ENCODE peak calls at places on chromosome 14, in nine cellular contexts. One of them, this sample, is unnamed.

GRCh38 chr14:91317381-91318313 is 73.1 kb upstream of the GPR68 start:
- DNase-seq in adipocyte: no peak
- DNase-seq in mesendoderm: no peak
- DNase-seq in stomach: peak; percentile 83
- DNase-seq in HepG2: no peak
- DNase-seq in MM.1S: peak; percentile 67
- DNase-seq in ovary: peak; percentile 42
- DNase-seq in colonic mucosa: peak; percentile 90
- DNase-seq in AG04450: no peak
- DNase-seq in this sample: no peak

GRCh38 chr14:62691613-62692489 is 353.4 kb downstream of the KCNH5 start:
- DNase-seq in adipocyte: peak; percentile 97
- DNase-seq in mesendoderm: peak; percentile 22
- DNase-seq in stomach: peak; percentile 60
- DNase-seq in HepG2: peak; percentile 97
- DNase-seq in MM.1S: no peak
- DNase-seq in ovary: peak; percentile 22
- DNase-seq in colonic mucosa: no peak
- DNase-seq in AG04450: peak; percentile 88
- DNase-seq in this sample: no peak

GRCh38 chr14:82075566-82075965 is 541.9 kb upstream of the SEL1L start:
- DNase-seq in adipocyte: peak; percentile 14
- DNase-seq in mesendoderm: peak; percentile 71
- DNase-seq in stomach: peak; percentile 27
- DNase-seq in HepG2: no peak
- DNase-seq in MM.1S: peak; percentile 36
- DNase-seq in ovary: no peak
- DNase-seq in colonic mucosa: no peak
- DNase-seq in AG04450: no peak
- DNase-seq in this sample: peak; percentile 35

GRCh38 chr14:68232643-68233055 is 413.1 kb downstream of the RAD51B start:
- DNase-seq in adipocyte: peak; percentile 99
- DNase-seq in mesendoderm: no peak
- DNase-seq in stomach: peak; percentile 58
- DNase-seq in HepG2: peak; percentile 67
- DNase-seq in MM.1S: peak; percentile 27
- DNase-seq in ovary: peak; percentile 75
- DNase-seq in colonic mucosa: peak; percentile 70
- DNase-seq in AG04450: peak; percentile 98
- DNase-seq in this sample: peak; percentile 43

GRCh38 chr14:102323102-102323501 is 3.6 kb downstream of the ZNF839 start:
- DNase-seq in adipocyte: peak; percentile 96
- DNase-seq in mesendoderm: peak; percentile 79
- DNase-seq in stomach: peak; percentile 67
- DNase-seq in HepG2: peak; percentile 71
- DNase-seq in MM.1S: peak; percentile 32
- DNase-seq in ovary: peak; percentile 68
- DNase-seq in colonic mucosa: peak; percentile 52
- DNase-seq in AG04450: peak; percentile 57
- DNase-seq in this sample: peak; percentile 78

GRCh38 chr14:97705107-97705506 is 907.9 kb downstream of the VRK1 start:
- DNase-seq in adipocyte: no peak
- DNase-seq in mesendoderm: no peak
- DNase-seq in stomach: no peak
- DNase-seq in HepG2: no peak
- DNase-seq in MM.1S: no peak
- DNase-seq in ovary: no peak
- DNase-seq in colonic mucosa: no peak
- DNase-seq in AG04450: no peak
- DNase-seq in this sample: no peak

GRCh38 chr14:81452766-81453165 is 52.6 kb upstream of the STON2 start:
- DNase-seq in adipocyte: no peak
- DNase-seq in mesendoderm: no peak
- DNase-seq in stomach: no peak
- DNase-seq in HepG2: no peak
- DNase-seq in MM.1S: no peak
- DNase-seq in ovary: no peak
- DNase-seq in colonic mucosa: no peak
- DNase-seq in AG04450: no peak
- DNase-seq in this sample: no peak

GRCh38 chr14:21734457-21735074 is 60.9 kb upstream of the OR4E1 start:
- DNase-seq in adipocyte: peak; percentile 35
- DNase-seq in mesendoderm: peak; percentile 45
- DNase-seq in stomach: no peak
- DNase-seq in HepG2: peak; percentile 75
- DNase-seq in MM.1S: peak; percentile 79
- DNase-seq in ovary: no peak
- DNase-seq in colonic mucosa: peak; percentile 34
- DNase-seq in AG04450: no peak
- DNase-seq in this sample: peak; percentile 39

DNA sequence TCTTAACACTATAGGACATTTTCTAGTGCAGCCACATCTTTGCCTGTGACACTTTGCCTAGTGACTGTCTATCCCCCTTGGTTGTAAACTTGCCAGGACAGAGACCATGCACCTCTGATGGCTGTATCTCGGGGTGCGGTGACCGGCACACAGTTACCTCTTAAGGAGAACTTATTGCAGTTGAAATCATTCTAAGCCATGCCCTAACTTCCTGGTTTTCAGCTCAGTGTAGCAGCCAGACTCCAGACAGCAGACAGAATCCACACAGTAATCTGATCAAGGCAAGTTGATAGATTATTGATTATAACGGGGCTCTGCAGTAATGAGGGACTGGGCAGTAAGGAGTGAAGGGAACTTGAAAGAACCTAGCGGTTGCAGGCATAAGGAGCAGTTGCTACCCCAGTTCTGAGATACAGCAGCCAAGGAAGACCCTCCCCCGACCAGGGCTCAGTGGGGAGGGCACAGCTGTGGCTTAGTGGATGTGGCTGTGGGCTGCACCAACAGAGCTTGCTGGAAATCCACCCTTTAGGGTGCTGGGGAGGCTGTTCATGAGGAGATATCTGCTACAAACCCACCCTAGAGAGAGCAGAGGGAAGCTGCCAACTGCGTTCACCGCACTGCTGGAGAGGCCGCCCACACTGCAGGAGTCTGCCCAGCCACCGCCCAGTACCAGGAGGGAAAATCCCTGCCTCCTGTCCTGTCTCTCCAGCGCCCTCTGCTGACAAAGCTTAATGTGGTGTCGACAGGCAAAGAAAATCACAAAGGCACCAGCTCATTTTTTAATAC is 58.2 kb upstream of the BEGAIN start:
- DNase-seq in adipocyte: peak; percentile 93
- DNase-seq in mesendoderm: peak; percentile 90
- DNase-seq in stomach: peak; percentile 93
- DNase-seq in HepG2: peak; percentile 75
- DNase-seq in MM.1S: peak; percentile 47
- DNase-seq in ovary: peak; percentile 85
- DNase-seq in colonic mucosa: peak; percentile 97
- DNase-seq in AG04450: peak; percentile 55
- DNase-seq in this sample: peak; percentile 93
- H3K4me3 ChIP-seq in adipocyte: no peak overlapping the region
- H3K4me3 ChIP-seq in mesendoderm: no peak overlapping the region
- H3K4me3 ChIP-seq in stomach: no peak overlapping the region
- H3K4me3 ChIP-seq in HepG2: no peak overlapping the region
- H3K4me3 ChIP-seq in MM.1S: no peak overlapping the region
- H3K4me3 ChIP-seq in ovary: no peak overlapping the region
- H3K4me3 ChIP-seq in colonic mucosa: no peak overlapping the region
- H3K4me3 ChIP-seq in AG04450: no peak overlapping the region
- H3K4me3 ChIP-seq in this sample: no peak overlapping the region

DNA sequence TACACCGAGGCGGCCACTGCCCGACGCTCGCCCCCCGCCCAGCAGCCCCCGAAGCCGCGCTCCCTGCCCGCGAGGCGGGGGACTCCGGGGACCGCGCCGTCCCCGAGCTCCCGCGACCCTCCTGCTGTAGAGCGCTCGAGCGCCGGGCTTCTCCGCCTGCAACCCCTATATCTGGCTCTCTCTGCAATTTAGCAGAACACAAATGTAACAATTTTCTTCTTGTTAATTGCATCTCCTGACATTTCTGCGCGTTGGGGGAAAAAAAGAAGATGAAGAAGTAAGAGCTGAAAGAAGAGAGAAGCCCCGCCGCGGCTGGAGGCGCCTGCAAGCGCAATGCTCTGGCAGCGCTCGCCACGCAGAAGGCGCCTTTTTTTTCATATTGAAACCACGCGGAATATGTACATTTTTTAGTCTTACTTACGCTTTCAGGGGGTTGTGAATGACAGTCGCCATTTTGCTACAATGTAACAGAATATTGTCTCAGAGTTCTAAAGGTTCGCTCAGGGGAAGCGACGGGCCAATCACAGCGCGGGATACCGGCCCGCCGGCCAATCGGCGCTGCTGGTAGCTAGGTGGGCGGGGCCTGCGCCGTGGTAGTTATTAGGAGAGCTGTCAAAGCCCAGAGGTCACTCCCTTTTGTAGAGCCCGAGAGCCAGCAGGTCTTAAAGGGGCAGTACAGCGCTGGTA is at the start of gene DPF3:
- DNase-seq in adipocyte: peak; percentile 99
- DNase-seq in mesendoderm: peak; percentile 98
- DNase-seq in stomach: peak; percentile 97
- DNase-seq in HepG2: peak; percentile 89
- DNase-seq in MM.1S: peak; percentile 92
- DNase-seq in ovary: peak; percentile 95
- DNase-seq in colonic mucosa: peak; percentile 98
- DNase-seq in AG04450: peak; percentile 91
- DNase-seq in this sample: peak; percentile 95
- H3K27me3 ChIP-seq in adipocyte: no peaks in the 10 kb centered on the region
- H3K27me3 ChIP-seq in mesendoderm: peaks cover 25% of the 10 kb centered on the region
- H3K27me3 ChIP-seq in stomach: peaks cover 87% of the 10 kb centered on the region
- H3K27me3 ChIP-seq in HepG2: peaks cover 51% of the 10 kb centered on the region
- H3K27me3 ChIP-seq in MM.1S: no peaks in the 10 kb centered on the region
- H3K27me3 ChIP-seq in ovary: no peaks in the 10 kb centered on the region
- H3K27me3 ChIP-seq in colonic mucosa: no peaks in the 10 kb centered on the region
- H3K27me3 ChIP-seq in AG04450: no peaks in the 10 kb centered on the region
- H3K27me3 ChIP-seq in this sample: peaks cover 54% of the 10 kb centered on the region

GRCh38 chr14:92651793-92652382 is 96.5 kb downstream of the LGMN start:
- DNase-seq in adipocyte: no peak
- DNase-seq in mesendoderm: no peak
- DNase-seq in stomach: peak; percentile 44
- DNase-seq in HepG2: no peak
- DNase-seq in MM.1S: no peak
- DNase-seq in ovary: no peak
- DNase-seq in colonic mucosa: peak; percentile 48
- DNase-seq in AG04450: no peak
- DNase-seq in this sample: no peak

GRCh38 chr14:92654206-92654901 is 94.1 kb downstream of the LGMN start:
- DNase-seq in adipocyte: no peak
- DNase-seq in mesendoderm: no peak
- DNase-seq in stomach: no peak
- DNase-seq in HepG2: no peak
- DNase-seq in MM.1S: no peak
- DNase-seq in ovary: no peak
- DNase-seq in colonic mucosa: no peak
- DNase-seq in AG04450: no peak
- DNase-seq in this sample: no peak

GRCh38 chr14:92651106-92651792 is 97.2 kb downstream of the LGMN start:
- DNase-seq in adipocyte: no peak
- DNase-seq in mesendoderm: no peak
- DNase-seq in stomach: peak; percentile 55
- DNase-seq in HepG2: no peak
- DNase-seq in MM.1S: no peak
- DNase-seq in ovary: no peak
- DNase-seq in colonic mucosa: peak; percentile 35
- DNase-seq in AG04450: no peak
- DNase-seq in this sample: peak; percentile 59

GRCh38 chr14:92653162-92653651 is 95.2 kb downstream of the LGMN start:
- DNase-seq in adipocyte: no peak
- DNase-seq in mesendoderm: no peak
- DNase-seq in stomach: no peak
- DNase-seq in HepG2: no peak
- DNase-seq in MM.1S: no peak
- DNase-seq in ovary: no peak
- DNase-seq in colonic mucosa: no peak
- DNase-seq in AG04450: no peak
- DNase-seq in this sample: no peak

GRCh38 chr14:92652413-92653151 is 95.8 kb downstream of the LGMN start:
- DNase-seq in adipocyte: no peak
- DNase-seq in mesendoderm: no peak
- DNase-seq in stomach: no peak
- DNase-seq in HepG2: no peak
- DNase-seq in MM.1S: no peak
- DNase-seq in ovary: no peak
- DNase-seq in colonic mucosa: no peak
- DNase-seq in AG04450: no peak
- DNase-seq in this sample: no peak
- H3K4me3 ChIP-seq in adipocyte: no peak overlapping the region
- H3K4me3 ChIP-seq in mesendoderm: no peak overlapping the region
- H3K4me3 ChIP-seq in stomach: peak overlapping the region; percentile 34
- H3K4me3 ChIP-seq in HepG2: no peak overlapping the region
- H3K4me3 ChIP-seq in MM.1S: no peak overlapping the region
- H3K4me3 ChIP-seq in ovary: no peak overlapping the region
- H3K4me3 ChIP-seq in colonic mucosa: peak overlapping the region; percentile 24
- H3K4me3 ChIP-seq in AG04450: no peak overlapping the region
- H3K4me3 ChIP-seq in this sample: no peak overlapping the region

GRCh38 chr14:87179936-87180335 is 813.0 kb downstream of the GALC start:
- DNase-seq in adipocyte: no peak
- DNase-seq in mesendoderm: no peak
- DNase-seq in stomach: no peak
- DNase-seq in HepG2: no peak
- DNase-seq in MM.1S: no peak
- DNase-seq in ovary: no peak
- DNase-seq in colonic mucosa: no peak
- DNase-seq in AG04450: no peak
- DNase-seq in this sample: no peak

GRCh38 chr14:87178277-87178676 is 814.7 kb downstream of the GALC start:
- DNase-seq in adipocyte: no peak
- DNase-seq in mesendoderm: no peak
- DNase-seq in stomach: no peak
- DNase-seq in HepG2: no peak
- DNase-seq in MM.1S: peak; percentile 56
- DNase-seq in ovary: no peak
- DNase-seq in colonic mucosa: no peak
- DNase-seq in AG04450: no peak
- DNase-seq in this sample: no peak

GRCh38 chr14:87170179-87170578 is 822.8 kb downstream of the GALC start:
- DNase-seq in adipocyte: no peak
- DNase-seq in mesendoderm: peak; percentile 88
- DNase-seq in stomach: no peak
- DNase-seq in HepG2: no peak
- DNase-seq in MM.1S: no peak
- DNase-seq in ovary: no peak
- DNase-seq in colonic mucosa: no peak
- DNase-seq in AG04450: no peak
- DNase-seq in this sample: no peak

GRCh38 chr14:87171161-87171560 is 821.8 kb downstream of the GALC start:
- DNase-seq in adipocyte: no peak
- DNase-seq in mesendoderm: no peak
- DNase-seq in stomach: no peak
- DNase-seq in HepG2: no peak
- DNase-seq in MM.1S: no peak
- DNase-seq in ovary: no peak
- DNase-seq in colonic mucosa: no peak
- DNase-seq in AG04450: no peak
- DNase-seq in this sample: no peak

DNA sequence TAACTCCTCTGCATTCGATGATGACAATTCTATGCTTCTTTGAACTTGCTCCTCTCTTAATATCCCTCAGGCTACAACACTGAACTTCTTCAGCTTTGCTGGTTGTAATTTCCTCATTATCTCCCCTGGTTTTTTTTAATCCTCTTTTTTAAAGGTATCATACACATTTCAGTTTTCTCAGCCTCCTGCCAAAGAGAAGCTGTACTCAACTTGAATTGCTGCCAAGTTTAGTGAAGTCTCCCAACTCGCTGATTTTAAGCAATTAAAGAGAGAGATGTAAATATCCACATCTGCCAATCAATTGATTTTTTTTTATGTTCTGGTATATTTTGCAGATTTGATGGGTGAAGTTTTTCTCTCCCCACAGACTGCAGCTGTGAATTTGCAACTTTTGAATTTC is 817.8 kb downstream of the GALC start:
- DNase-seq in adipocyte: no peak
- DNase-seq in mesendoderm: no peak
- DNase-seq in stomach: no peak
- DNase-seq in HepG2: no peak
- DNase-seq in MM.1S: no peak
- DNase-seq in ovary: no peak
- DNase-seq in colonic mucosa: no peak
- DNase-seq in AG04450: no peak
- DNase-seq in this sample: no peak
- H3K27me3 ChIP-seq in adipocyte: no peaks in the 10 kb centered on the region
- H3K27me3 ChIP-seq in mesendoderm: no peaks in the 10 kb centered on the region
- H3K27me3 ChIP-seq in stomach: no peaks in the 10 kb centered on the region
- H3K27me3 ChIP-seq in HepG2: no peaks in the 10 kb centered on the region
- H3K27me3 ChIP-seq in MM.1S: no peaks in the 10 kb centered on the region
- H3K27me3 ChIP-seq in ovary: no peaks in the 10 kb centered on the region
- H3K27me3 ChIP-seq in colonic mucosa: no peaks in the 10 kb centered on the region
- H3K27me3 ChIP-seq in AG04450: no peaks in the 10 kb centered on the region
- H3K27me3 ChIP-seq in this sample: no peaks in the 10 kb centered on the region